ENCODE peak calls at places on chromosomes 4 and X, in six cellular contexts. H is HCT116, K is spleen, V is body of pancreas, L is IMR-90, M is prostate gland. I is an unnamed sample.

GRCh38 chr4:41136456-41136855 is 77.9 kb downstream of the APBB2 start:
- DNase-seq in H (no peak), V (no peak), K (no peak), L (no peak), M (no peak), I (no peak)

GRCh38 chrX:37955273-37955672 is 51.1 kb upstream of the SYTL5 start:
- DNase-seq in K (no peak), H (no peak), V (no peak), M (no peak), L (no peak), I (no peak)

GRCh38 chr4:134906404-134907023 is 704.9 kb upstream of the PABPC4L start:
- DNase-seq in M (no peak), H (no peak), L (no peak), V (no peak), K (no peak), I (no peak)

GRCh38 chrX:153521034-153521433 is 3.6 kb downstream of the ATP2B3 start:
- DNase-seq in K (no peak), L (peak; percentile 45), M (peak; percentile 6), V (no peak), H (no peak), I (no peak)

GRCh38 chr4:24642941-24643628 is 58.7 kb upstream of the DHX15 start:
- DNase-seq in L (peak; percentile 85), H (no peak), M (no peak), K (no peak), V (peak; percentile 36), I (no peak)

GRCh38 chr4:113635739-113636437 is 125.7 kb downstream of the CAMK2D start:
- DNase-seq in L (peak; percentile 86), V (no peak), H (no peak), K (no peak), M (no peak), I (no peak)

GRCh38 chr4:179415842-179416223 is 1973.6 kb upstream of the AGA start:
- DNase-seq in V (no peak), L (peak; percentile 10), K (no peak), M (no peak), H (no peak), I (no peak)

GRCh38 chr4:61094854-61095598 is 105.1 kb upstream of the ADGRL3 start:
- DNase-seq in L (no peak), K (no peak), M (no peak), V (no peak), H (no peak), I (no peak)

GRCh38 chr4:103451341-103451740 is 253.2 kb upstream of the CENPE start:
- DNase-seq in K (no peak), V (no peak), H (peak; percentile 22), L (no peak), M (no peak), I (no peak)

GRCh38 chr4:168432419-168433146 is 47.7 kb downstream of the DDX60L start:
- DNase-seq in K (no peak), L (peak; percentile 17), H (no peak), M (no peak), V (no peak), I (no peak)

GRCh38 chr4:185771696-185772390 is 40.2 kb downstream of the SORBS2 start:
- DNase-seq in V (no peak), K (no peak), M (no peak), H (no peak), L (no peak), I (no peak)

GRCh38 chr4:114396808-114397207 is 201.8 kb upstream of the UGT8 start:
- DNase-seq in L (no peak), H (no peak), M (no peak), K (no peak), V (no peak), I (no peak)

GRCh38 chr4:76990288-76991080 is 40.9 kb downstream of the SEPTIN11 start:
- DNase-seq in L (peak; percentile 96), V (no peak), K (no peak), H (no peak), M (no peak), I (no peak)

GRCh38 chr4:10716163-10716562 is 31.6 kb upstream of the CLNK start:
- DNase-seq in H (no peak), L (no peak), V (no peak), M (no peak), K (no peak), I (no peak)

GRCh38 chrX:41265615-41266014 is 68.3 kb upstream of the DDX3X start:
- DNase-seq in K (no peak), H (no peak), M (no peak), L (peak; percentile 69), V (peak; percentile 20), I (peak; percentile 26)

GRCh38 chr4:184807797-184808718 is 17.7 kb downstream of the ACSL1 start:
- DNase-seq in L (peak; percentile 91), V (no peak), H (no peak), M (no peak), K (no peak), I (no peak)

GRCh38 chr4:518569-519083 is 19.6 kb downstream of the PIGG start:
- DNase-seq in H (no peak), M (no peak), V (no peak), L (no peak), K (peak; percentile 34), I (no peak)

GRCh38 chr4:513327-513726 is 14.3 kb downstream of the PIGG start:
- DNase-seq in H (no peak), M (no peak), V (no peak), K (no peak), L (no peak), I (no peak)

GRCh38 chr4:517061-517805 is 18.2 kb downstream of the PIGG start:
- DNase-seq in M (no peak), K (no peak), H (no peak), L (no peak), V (no peak), I (no peak)

GRCh38 chr4:517806-518070 is 18.7 kb downstream of the PIGG start:
- DNase-seq in H (no peak), K (no peak), L (no peak), V (no peak), M (no peak), I (no peak)

GRCh38 chr4:515251-515650 is 16.2 kb downstream of the PIGG start:
- DNase-seq in H (no peak), L (no peak), M (no peak), V (no peak), K (peak; percentile 47), I (no peak)
- TF ChIP-seq POLR2A in H (no peak), L (no peak), M (no peak), V (no peak), K (no peak), I (no peak)

DNA sequence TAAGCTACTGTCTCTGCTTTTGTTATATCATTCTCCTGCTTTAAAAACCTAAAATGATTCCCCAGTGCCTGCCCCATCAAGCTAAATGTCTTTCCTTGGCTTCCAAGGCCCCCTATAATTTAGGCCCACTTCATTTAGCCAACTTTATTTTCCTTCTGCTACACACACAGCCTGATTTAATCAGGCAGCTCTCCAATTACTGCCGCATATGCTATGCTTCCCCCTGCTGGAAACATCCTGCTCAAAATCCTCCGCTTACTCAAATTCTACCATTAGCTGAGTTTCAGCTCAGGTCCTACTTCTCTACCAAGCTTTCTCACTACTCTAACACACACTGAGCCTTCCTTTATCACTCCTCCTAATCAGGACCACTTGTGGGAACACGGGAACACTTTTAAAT is 17.0 kb downstream of the LAMP2 start:
- DNase-seq in M (peak; percentile 6), K (no peak), V (no peak), H (no peak), L (peak; percentile 26), I (no peak)
- TF ChIP-seq CTCF in M (peak; percentile 36), K (no peak), V (peak; percentile 22), H (peak; percentile 30), L (peak; percentile 24), I (no peak)

GRCh38 chr4:18213576-18214198 is 192.1 kb upstream of the LCORL start:
- DNase-seq in V (no peak), L (no peak), K (no peak), M (no peak), H (no peak), I (no peak)

GRCh38 chr4:18214656-18215055 is 193.1 kb upstream of the LCORL start:
- DNase-seq in V (no peak), H (no peak), K (no peak), M (no peak), L (no peak), I (no peak)

GRCh38 chr4:18203936-18204335 is 182.4 kb upstream of the LCORL start:
- DNase-seq in L (no peak), M (no peak), K (no peak), H (no peak), V (no peak), I (no peak)

DNA sequence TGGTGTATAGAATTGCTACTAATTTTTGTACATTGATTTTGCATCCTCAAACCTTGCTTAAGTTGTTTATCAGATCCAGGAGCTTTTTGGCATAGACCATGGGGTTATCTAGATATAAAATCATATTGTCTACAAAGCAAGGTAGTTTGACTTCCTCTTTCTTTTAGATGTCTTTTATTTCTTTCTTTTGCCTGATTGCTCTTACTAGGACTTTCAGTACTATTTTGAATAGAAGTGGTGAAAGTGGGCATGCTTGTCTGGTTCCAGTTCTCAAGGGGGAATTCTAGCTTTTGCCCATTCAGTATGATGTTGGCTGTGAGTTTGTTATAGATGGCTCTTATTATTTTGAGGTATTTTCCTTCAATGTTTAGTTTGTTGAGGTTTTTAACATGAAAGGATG is 187.9 kb upstream of the LCORL start:
- DNase-seq in H (no peak), M (no peak), K (no peak), V (no peak), L (no peak), I (no peak)
- H3K9me3 ChIP-seq in H (no peaks in the 10 kb centered on the region), M (no peaks in the 10 kb centered on the region), K (no peaks in the 10 kb centered on the region), V (no peaks in the 10 kb centered on the region), L (peaks cover 5% of the 10 kb centered on the region), I (no peaks in the 10 kb centered on the region)

GRCh38 chrX:39438603-39439602 is 637.6 kb downstream of the MID1IP1 start:
- DNase-seq in K (no peak), M (no peak), L (no peak), H (no peak), V (no peak), I (no peak)

GRCh38 chrX:39442332-39442731 is 641.1 kb downstream of the MID1IP1 start:
- DNase-seq in K (no peak), H (no peak), L (no peak), V (no peak), M (no peak), I (no peak)

GRCh38 chrX:39437670-39438441 is 636.6 kb downstream of the MID1IP1 start:
- DNase-seq in M (no peak), K (no peak), L (no peak), H (no peak), V (no peak), I (no peak)

GRCh38 chrX:39440734-39441305 is 639.6 kb downstream of the MID1IP1 start:
- DNase-seq in L (no peak), V (no peak), H (no peak), M (no peak), K (no peak), I (no peak)

DNA sequence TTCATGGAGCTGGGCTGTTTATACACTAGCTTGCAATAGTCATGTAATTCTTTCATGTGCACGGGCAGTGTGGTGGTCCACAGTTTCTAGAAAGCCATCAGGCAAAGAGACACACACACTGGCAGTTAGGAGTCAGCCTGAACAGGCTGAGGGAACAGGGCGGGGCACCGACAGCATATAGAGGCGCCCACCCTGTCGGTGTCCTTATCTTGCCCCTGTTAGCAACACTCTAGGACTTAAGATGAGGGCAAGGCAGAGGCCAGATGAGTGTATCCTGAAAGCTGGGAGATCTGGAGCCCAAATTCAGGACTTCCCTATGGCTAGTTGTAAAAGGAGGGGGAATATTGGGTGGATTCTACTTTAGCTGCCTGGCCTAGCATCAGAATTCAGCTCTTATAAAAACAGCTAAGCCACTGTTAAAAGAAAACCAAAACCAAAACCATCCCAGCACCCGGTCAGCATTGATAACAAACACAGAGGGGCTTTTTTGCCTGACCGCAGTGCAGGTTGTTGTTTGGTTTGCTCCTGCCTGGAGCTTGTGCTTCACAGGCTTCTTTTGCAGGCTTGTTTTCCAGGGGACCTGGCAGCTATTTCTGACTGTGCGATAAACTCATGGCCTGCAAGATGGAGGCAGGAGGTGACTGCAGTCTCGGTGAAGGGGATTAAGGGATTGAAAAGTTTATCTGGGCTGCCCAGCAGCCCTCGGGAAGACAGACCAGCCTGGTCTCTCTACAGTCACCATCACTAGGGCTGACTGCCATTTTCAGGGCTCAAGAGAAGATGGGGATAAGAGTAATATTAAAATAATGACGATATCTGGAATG is 638.9 kb downstream of the MID1IP1 start:
- DNase-seq in V (no peak), M (no peak), H (no peak), K (no peak), L (no peak), I (no peak)
- TF ChIP-seq POLR2A in V (no peak), M (no peak), H (no peak), K (no peak), L (no peak), I (no peak)